ENCODE peak calls at places on chromosomes 4 and X, in eight cellular contexts. T is fibroblast of mammary gland, K is mesothelial cell of epicardium, H is osteocyte, R is foreskin fibroblast, D is heart left ventricle, S is astrocyte of the spinal cord, P is lower leg skin. E is an unnamed sample.

GRCh38 chr4:146072381-146072780 is 103.1 kb upstream of the LSM6 start:
- DNase-seq in T (peak; percentile 65), S (no peak), D (no peak), P (no peak), H (no peak), R (peak; percentile 9), K (no peak), E (no peak)

GRCh38 chr4:134345249-134345648 is 143.7 kb upstream of the PABPC4L start:
- DNase-seq in P (no peak), D (no peak), R (no peak), S (no peak), K (no peak), H (no peak), T (no peak), E (no peak)

GRCh38 chr4:74501579-74501978 is 56.6 kb downstream of the AREG start:
- DNase-seq in R (peak; percentile 62), S (peak; percentile 83), T (peak; percentile 93), P (no peak), K (no peak), H (no peak), D (no peak), E (no peak)

GRCh38 chr4:75745192-75745591 is 20.8 kb downstream of the USO1 start:
- DNase-seq in R (peak; percentile 54), K (no peak), T (peak; percentile 78), D (no peak), H (no peak), P (no peak), S (peak; percentile 36), E (no peak)

GRCh38 chr4:89788243-89789072 is 48.5 kb downstream of the SNCA start:
- DNase-seq in P (no peak), S (peak; percentile 24), T (peak; percentile 22), K (no peak), H (no peak), D (peak; percentile 82), R (peak; percentile 15), E (no peak)

GRCh38 chrX:40867352-40867751 is 132.0 kb upstream of the MED14 start:
- DNase-seq in P (no peak), S (peak; percentile 52), D (no peak), H (no peak), R (no peak), K (no peak), T (peak; percentile 36), E (peak; percentile 35)

GRCh38 chr4:48112017-48112667 is 21.9 kb downstream of the TXK start:
- DNase-seq in R (peak; percentile 28), S (peak; percentile 35), T (peak; percentile 12), K (no peak), H (no peak), P (no peak), D (no peak), E (no peak)

GRCh38 chr4:6206771-6207290 is 6.5 kb upstream of the JAKMIP1 start:
- DNase-seq in H (peak; percentile 42), P (peak; percentile 43), S (no peak), K (no peak), T (no peak), R (no peak), D (no peak), E (no peak)

GRCh38 chr4:3601992-3602391 is 69.8 kb upstream of the LRPAP1 start:
- DNase-seq in D (no peak), H (no peak), S (no peak), R (no peak), T (no peak), P (no peak), K (no peak), E (no peak)

GRCh38 chrX:126900937-126901336 is 81.4 kb downstream of the PRR32 start:
- DNase-seq in D (peak; percentile 43), P (no peak), S (no peak), R (no peak), H (no peak), K (no peak), T (no peak), E (no peak)

GRCh38 chr4:176498857-176499256 is 179.1 kb downstream of the SPCS3 start:
- DNase-seq in P (no peak), D (no peak), S (peak; percentile 8), H (no peak), T (no peak), K (no peak), R (peak; percentile 64), E (peak; percentile 4)

GRCh38 chr4:164753873-164754488 is at the start of gene SMIM31:
- DNase-seq in K (no peak), H (no peak), T (no peak), P (no peak), D (no peak), R (no peak), S (no peak), E (peak; percentile 12)

GRCh38 chr4:164748375-164748774 is 5.6 kb upstream of the SMIM31 start:
- DNase-seq in H (no peak), T (peak; percentile 42), P (no peak), D (no peak), R (peak; percentile 1), K (no peak), S (peak; percentile 28), E (no peak)
- TF ChIP-seq CTCF in H (peak; percentile 58), T (peak; percentile 32), P (no peak), D (peak; percentile 38), R (peak; percentile 11), K (peak; percentile 78), S (peak; percentile 18), E (no peak)

DNA sequence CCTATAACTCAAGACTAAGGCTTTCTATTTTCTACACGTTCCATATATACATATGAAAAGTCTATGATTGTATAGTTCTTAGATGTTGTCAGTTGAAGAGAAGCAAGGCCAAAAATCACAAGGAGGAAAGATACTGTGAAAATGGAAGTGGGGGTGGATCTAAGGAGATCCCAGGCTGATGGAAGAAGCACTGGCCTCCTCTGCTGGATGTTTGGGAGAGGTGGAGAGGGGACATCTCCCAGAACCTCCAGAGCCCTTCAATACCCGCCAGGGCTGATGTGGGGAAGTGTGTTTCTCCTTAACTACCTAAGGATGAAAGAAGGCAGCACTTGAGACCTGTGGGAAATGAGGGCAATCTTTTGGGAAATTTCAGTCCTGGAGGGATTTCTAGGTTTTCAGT is 67.4 kb downstream of the RASGEF1B start:
- DNase-seq in H (no peak), S (no peak), R (peak; percentile 2), D (no peak), T (peak; percentile 5), K (no peak), P (no peak), E (no peak)
- TF ChIP-seq CTCF in H (no peak), S (no peak), R (no peak), D (no peak), T (peak; percentile 22), K (no peak), P (no peak), E (no peak)

GRCh38 chr4:17595471-17596005 is 18.5 kb downstream of the LAP3 start:
- DNase-seq in H (no peak), R (no peak), P (no peak), D (no peak), K (no peak), T (no peak), S (no peak), E (no peak)

GRCh38 chr4:17599826-17600225 is 14.6 kb upstream of the MED28 start:
- DNase-seq in S (no peak), K (no peak), R (no peak), P (no peak), T (peak; percentile 16), D (no peak), H (no peak), E (no peak)

GRCh38 chr4:17597517-17597916 is 16.9 kb upstream of the MED28 start:
- DNase-seq in S (no peak), T (peak; percentile 14), H (no peak), D (no peak), K (no peak), P (no peak), R (no peak), E (peak; percentile 28)
- TF ChIP-seq CTCF in S (peak; percentile 37), T (peak; percentile 37), H (peak; percentile 40), D (no peak), K (peak; percentile 13), P (no peak), R (no peak), E (no peak)

GRCh38 chr4:147599764-147600163 is 17.4 kb upstream of the TMEM184C start:
- DNase-seq in D (no peak), P (no peak), T (peak; percentile 32), R (no peak), S (no peak), H (no peak), K (no peak), E (no peak)

GRCh38 chr4:147597561-147597960 is 19.6 kb upstream of the TMEM184C start:
- DNase-seq in D (no peak), K (no peak), P (no peak), S (no peak), T (no peak), R (no peak), H (no peak), E (no peak)

GRCh38 chr4:147596377-147596776 is 20.8 kb upstream of the TMEM184C start:
- DNase-seq in S (peak; percentile 32), D (no peak), T (peak; percentile 23), P (no peak), K (no peak), H (no peak), R (no peak), E (no peak)

GRCh38 chr4:147596976-147597375 is 20.2 kb upstream of the TMEM184C start:
- DNase-seq in P (no peak), S (peak; percentile 85), R (peak; percentile 83), D (no peak), H (no peak), T (peak; percentile 75), K (no peak), E (peak; percentile 67)

DNA sequence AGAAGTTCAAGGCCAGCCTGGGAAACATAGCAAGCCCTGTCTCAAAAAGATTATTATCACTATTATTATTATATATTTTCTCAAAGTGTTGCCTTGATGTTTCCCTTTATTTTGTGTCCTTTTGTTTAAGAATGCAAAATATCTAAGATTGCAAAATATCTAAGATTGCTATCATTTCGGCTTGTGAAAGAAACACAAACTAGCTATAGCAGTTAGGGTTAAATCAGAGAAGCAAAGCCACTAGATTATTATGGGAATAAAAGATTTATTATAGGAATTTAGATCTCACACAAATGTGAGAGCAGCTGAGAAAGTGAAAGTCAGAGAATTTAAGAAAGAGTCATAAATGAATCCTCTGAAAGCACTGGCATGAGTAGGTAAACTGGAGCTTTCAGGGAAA is 18.0 kb upstream of the TMEM184C start:
- DNase-seq in P (no peak), R (no peak), D (no peak), T (no peak), S (no peak), H (no peak), K (no peak), E (no peak)
- TF ChIP-seq CTCF in P (no peak), R (no peak), D (no peak), T (no peak), S (no peak), H (no peak), K (no peak), E (no peak)

GRCh38 chrX:51802917-51803688 is 59.9 kb downstream of the GSPT2 start:
- DNase-seq in H (no peak), D (peak; percentile 56), R (peak; percentile 46), K (peak; percentile 38), P (no peak), S (peak; percentile 62), T (peak; percentile 63), E (peak; percentile 66)
- TF ChIP-seq CTCF in H (peak; percentile 18), D (no peak), R (peak; percentile 15), K (no peak), P (no peak), S (no peak), T (peak; percentile 25), E (peak; percentile 33)

GRCh38 chrX:38375888-38376287 is 23.5 kb downstream of the OTC start:
- DNase-seq in P (no peak), K (no peak), D (no peak), R (no peak), S (peak; percentile 3), T (peak; percentile 27), H (no peak), E (peak; percentile 4)
- TF ChIP-seq CTCF in P (no peak), K (no peak), D (peak; percentile 35), R (peak; percentile 39), S (peak; percentile 58), T (peak; percentile 63), H (peak; percentile 32), E (peak; percentile 23)